ENCODE peak calls at places on chromosomes 16 and 17, in eight cellular contexts. O, F, T, P, N, E, I and X are unnamed samples.

GRCh38 chr16:85483424-85483823 is 129.7 kb upstream of the GSE1 start:
- DNase-seq in T (no peak), F (no peak), N (no peak), P (no peak), O (no peak), I (no peak), E (no peak), X (no peak)

GRCh38 chr17:76888661-76889060 is 20.5 kb downstream of the MGAT5B start:
- DNase-seq in N (no peak), E (no peak), P (no peak), O (no peak), I (no peak), T (no peak), F (peak; percentile 44), X (no peak)

GRCh38 chr17:79473111-79473835 is 137.6 kb downstream of the RBFOX3 start:
- DNase-seq in E (no peak), N (no peak), T (no peak), I (no peak), F (no peak), P (no peak), O (no peak), X (no peak)

GRCh38 chr16:87780385-87780989 is 14.7 kb upstream of the KLHDC4 start:
- DNase-seq in F (no peak), T (no peak), I (no peak), E (peak; percentile 83), P (peak; percentile 58), O (peak; percentile 14), N (no peak), X (no peak)

GRCh38 chr16:58654456-58655214 is 25.0 kb upstream of the CNOT1 start:
- DNase-seq in F (no peak), N (no peak), I (no peak), P (no peak), T (no peak), O (no peak), E (no peak), X (no peak)

GRCh38 chr16:2033057-2033911 is 6.6 kb downstream of the NHERF2 start:
- DNase-seq in E (peak; percentile 78), T (peak; percentile 47), F (no peak), I (peak; percentile 61), P (no peak), N (no peak), O (peak; percentile 87), X (peak; percentile 66)

GRCh38 chr17:5618511-5618910 is 34.2 kb upstream of the NLRP1 start:
- DNase-seq in E (no peak), F (no peak), N (no peak), T (no peak), O (peak; percentile 2), I (no peak), P (no peak), X (no peak)

GRCh38 chr17:29579866-29580771 is 9.3 kb downstream of the GIT1 start:
- DNase-seq in I (peak; percentile 98), T (no peak), N (peak; percentile 75), F (peak; percentile 96), O (peak; percentile 88), P (peak; percentile 92), E (peak; percentile 92), X (peak; percentile 70)